ENCODE peak calls at places on chromosomes 16 and 17, in four cellular contexts. J, L, S and H are unnamed samples.

GRCh38 chr16:21603920-21604319 is 4.5 kb downstream of the METTL9 start:
- DNase-seq in J (no peak), L (no peak), S (peak; percentile 54), H (no peak)

GRCh38 chr17:36495076-36495578 is 8.6 kb downstream of the ZNHIT3 start:
- DNase-seq in J (no peak), L (no peak), S (no peak), H (no peak)

GRCh38 chr16:24568392-24568791 is 29.0 kb downstream of the RBBP6 start:
- DNase-seq in J (peak; percentile 8), L (no peak), S (peak; percentile 43), H (no peak)

GRCh38 chr17:55154101-55154500 is 110.7 kb upstream of the HLF start:
- DNase-seq in J (no peak), L (no peak), S (no peak), H (no peak)

GRCh38 chr17:8707591-8708453 is 36.8 kb downstream of the CCDC42 start:
- DNase-seq in J (no peak), L (no peak), S (no peak), H (peak; percentile 78)

GRCh38 chr16:30903002-30903401 is 6.6 kb downstream of the CTF1 start:
- DNase-seq in J (no peak), L (no peak), S (no peak), H (no peak)

GRCh38 chr16:1984347-1985225 is 593 bp downstream of the GFER start:
- DNase-seq in J (peak; percentile 6), L (no peak), S (peak; percentile 13), H (no peak)

GRCh38 chr17:14156689-14157088 is 80.0 kb downstream of the CDRT15 start:
- DNase-seq in J (no peak), L (no peak), S (peak; percentile 57), H (no peak)

GRCh38 chr17:15185625-15185991 is 79.5 kb downstream of the PMP22 start:
- DNase-seq in J (peak; percentile 5), L (no peak), S (peak; percentile 36), H (no peak)

GRCh38 chr16:89506791-89507191 is 1.4 kb upstream of the SPG7 start:
- DNase-seq in J (no peak), L (no peak), S (no peak), H (no peak)

GRCh38 chr17:27990100-27990499 is 52.4 kb upstream of the NLK start:
- DNase-seq in J (no peak), L (no peak), S (no peak), H (no peak)

GRCh38 chr17:6101706-6102105 is 31.5 kb downstream of the WSCD1 start:
- DNase-seq in J (no peak), L (no peak), S (no peak), H (no peak)

GRCh38 chr17:41308251-41308917 is 725 bp downstream of the KRTAP16-1 start:
- DNase-seq in J (peak; percentile 34), L (no peak), S (no peak), H (peak; percentile 87)

GRCh38 chr16:73031155-73031866 is 16.6 kb downstream of the ZFHX3 start:
- DNase-seq in J (no peak), L (no peak), S (no peak), H (no peak)

GRCh38 chr16:3112058-3112880 is at the start of gene ZNF205:
- DNase-seq in J (peak; percentile 71), L (no peak), S (peak; percentile 70), H (peak; percentile 90)

GRCh38 chr16:3017806-3018506 is at the start of gene CLDN6:
- DNase-seq in J (no peak), L (no peak), S (no peak), H (no peak)

GRCh38 chr17:1505586-1505985 is 10.8 kb downstream of the INPP5K start:
- DNase-seq in J (no peak), L (no peak), S (no peak), H (no peak)

GRCh38 chr17:48578616-48579560 is 738 bp upstream of the HOXB4 start:
- DNase-seq in J (peak; percentile 36), L (no peak), S (peak; percentile 63), H (peak; percentile 78)

GRCh38 chr17:42679492-42680330 is 1.9 kb downstream of the CCR10 start:
- DNase-seq in J (peak; percentile 70), L (no peak), S (peak; percentile 75), H (peak; percentile 92)

GRCh38 chr16:89385712-89386111 is 104.6 kb downstream of the ANKRD11 start:
- DNase-seq in J (no peak), L (no peak), S (no peak), H (peak; percentile 51)

GRCh38 chr17:75830168-75831031 is 13.8 kb downstream of the UNC13D start:
- DNase-seq in J (no peak), L (no peak), S (no peak), H (peak; percentile 65)

GRCh38 chr17:55577011-55577586 is 65.8 kb upstream of the SMIM36 start:
- DNase-seq in J (peak; percentile 84), L (no peak), S (peak; percentile 84), H (peak; percentile 75)

GRCh38 chr16:23374721-23375120 is 72.6 kb downstream of the SCNN1B start:
- DNase-seq in J (peak; percentile 54), L (no peak), S (no peak), H (no peak)

GRCh38 chr17:34542700-34543336 is 36.6 kb upstream of the TMEM132E start:
- DNase-seq in J (no peak), L (no peak), S (no peak), H (no peak)

GRCh38 chr16:85524630-85525463 is 88.3 kb upstream of the GSE1 start:
- DNase-seq in J (peak; percentile 53), L (no peak), S (peak; percentile 49), H (no peak)

GRCh38 chr16:86300746-86301480 is 209.4 kb upstream of the FOXF1 start:
- DNase-seq in J (no peak), L (no peak), S (peak; percentile 85), H (no peak)

GRCh38 chr17:3582921-3583320 is 25.3 kb upstream of the TRPV3 start:
- DNase-seq in J (no peak), L (no peak), S (no peak), H (peak; percentile 14)

GRCh38 chr17:1043601-1044251 is 46.8 kb downstream of the TIMM22 start:
- DNase-seq in J (no peak), L (no peak), S (no peak), H (peak; percentile 82)

GRCh38 chr16:14562691-14563491 is 67.2 kb downstream of the PARN start:
- DNase-seq in J (peak; percentile 92), L (peak; percentile 72), S (peak; percentile 26), H (no peak)

GRCh38 chr16:57422026-57422944 is 17.7 kb downstream of the CCL17 start:
- DNase-seq in J (peak; percentile 33), L (no peak), S (peak; percentile 72), H (no peak)

GRCh38 chr17:35080536-35080935 is 17.0 kb upstream of the RFFL start:
- DNase-seq in J (no peak), L (no peak), S (no peak), H (no peak)

GRCh38 chr16:53908731-53909130 is 204.8 kb downstream of the FTO start:
- DNase-seq in J (no peak), L (no peak), S (peak; percentile 51), H (no peak)

GRCh38 chr17:28112199-28112995 is 69.9 kb downstream of the NLK start:
- DNase-seq in J (no peak), L (no peak), S (peak; percentile 35), H (no peak)

GRCh38 chr17:1003972-1004768 is 7.2 kb downstream of the TIMM22 start:
- DNase-seq in J (no peak), L (no peak), S (no peak), H (peak; percentile 77)

GRCh38 chr17:75908201-75908600 is 3.5 kb upstream of the MRPL38 start:
- DNase-seq in J (no peak), L (no peak), S (no peak), H (no peak)

GRCh38 chr17:74478369-74479100 is 12.1 kb downstream of the CD300A start:
- DNase-seq in J (no peak), L (no peak), S (no peak), H (no peak)

GRCh38 chr16:1906052-1906845 is 12.0 kb downstream of the HS3ST6 start:
- DNase-seq in J (no peak), L (no peak), S (no peak), H (no peak)

GRCh38 chr16:73231969-73232554 is 184.1 kb upstream of the ZFHX3 start:
- DNase-seq in J (no peak), L (no peak), S (no peak), H (no peak)

GRCh38 chr16:77993111-77993571 is 29.2 kb upstream of the CLEC3A start:
- DNase-seq in J (no peak), L (no peak), S (peak; percentile 65), H (no peak)

GRCh38 chr17:57365420-57365819 is 109.1 kb downstream of the MSI2 start:
- DNase-seq in J (no peak), L (no peak), S (no peak), H (no peak)

GRCh38 chr17:81487089-81487486 is 25.5 kb downstream of the ACTG1 start:
- DNase-seq in J (no peak), L (no peak), S (no peak), H (no peak)
- H3K4me1 ChIP-seq in J (peaks cover 19% of the 10 kb centered on the region), L (peaks cover 4% of the 10 kb centered on the region), S (peaks cover 7% of the 10 kb centered on the region), H (peaks cover 14% of the 10 kb centered on the region)

GRCh38 chr17:50620237-50620636 is 14.4 kb upstream of the ABCC3 start:
- DNase-seq in J (no peak), L (no peak), S (no peak), H (no peak)

GRCh38 chr17:50618941-50619340 is 15.7 kb upstream of the ABCC3 start:
- DNase-seq in J (no peak), L (no peak), S (no peak), H (no peak)

GRCh38 chr17:50621562-50621961 is 13.1 kb upstream of the ABCC3 start:
- DNase-seq in J (no peak), L (no peak), S (peak; percentile 50), H (no peak)

GRCh38 chr17:50619489-50619888 is 15.2 kb upstream of the ABCC3 start:
- DNase-seq in J (no peak), L (no peak), S (no peak), H (no peak)

DNA sequence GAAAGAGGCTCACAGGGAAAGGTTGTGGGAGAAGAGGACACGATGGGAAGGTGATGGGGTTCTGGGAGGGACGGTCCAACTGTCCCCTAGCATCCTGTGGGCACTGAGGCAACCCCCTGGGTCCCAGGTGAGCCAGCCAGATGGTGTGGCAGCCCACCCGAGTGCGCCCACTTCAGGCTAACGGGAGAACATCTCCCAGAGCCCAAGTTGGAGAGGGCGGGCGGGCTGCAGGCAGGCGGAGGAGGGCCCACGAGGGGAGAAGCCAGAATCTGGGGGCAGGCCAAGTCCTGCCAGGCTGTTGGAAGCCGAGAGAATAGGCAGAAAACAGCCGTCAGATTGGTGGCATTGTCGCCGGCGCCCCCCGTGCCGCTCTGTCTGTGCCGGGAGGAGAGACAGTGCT is 13.8 kb upstream of the ABCC3 start:
- DNase-seq in J (no peak), L (no peak), S (no peak), H (no peak)
- TF ChIP-seq CTCF in J (no peak), L (no peak), S (no peak), H (no peak)

DNA sequence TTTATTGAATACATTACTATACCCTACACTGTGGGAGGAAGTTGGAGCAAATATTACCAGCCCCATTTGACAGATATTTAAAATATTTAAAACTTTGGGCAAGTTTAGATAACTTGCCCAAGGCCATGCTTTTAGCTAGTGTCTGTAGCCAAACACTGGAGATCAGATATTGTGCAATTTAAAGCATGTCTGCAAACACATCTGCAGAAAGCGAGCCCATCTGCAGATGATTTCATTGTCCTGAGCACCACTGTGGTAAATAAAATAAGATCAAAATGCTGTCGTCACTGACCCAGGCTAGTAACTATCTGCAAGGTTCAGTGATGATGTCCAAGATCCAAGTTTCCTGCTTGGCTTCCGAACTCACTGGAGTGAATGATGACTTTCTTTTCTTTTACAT is 25.0 kb downstream of the TMC7 start:
- DNase-seq in J (peak; percentile 42), L (no peak), S (peak; percentile 72), H (no peak)
- H3K9ac ChIP-seq in J (no peak overlapping the region), L (no peak overlapping the region), S (no peak overlapping the region), H (no peak overlapping the region)

GRCh38 chr17:83096401-83097220 is 17.2 kb downstream of the METRNL start:
- DNase-seq in J (no peak), L (no peak), S (no peak), H (peak; percentile 88)
- H3K4me1 ChIP-seq in J (no peaks in the 10 kb centered on the region), L (peaks cover 2% of the 10 kb centered on the region), S (peaks cover 18% of the 10 kb centered on the region), H (peaks cover 8% of the 10 kb centered on the region)